ENCODE peak calls at places on chromosomes 6 and 20, in nine cellular contexts. C is hypothalamus; Z is right lobe of liver; L is endodermal cell; O is choroid plexus epithelial cell; N is cardiac muscle cell; G is stimulated activated naive CD4-positive, alpha-beta T cell treated with Interleukin-2 at 50 U/mL for 16 hours; I is HEK293T; Q is RCC 7860. V is an unnamed sample.

GRCh38 chr6:10398439-10399218 is 16.2 kb downstream of the TFAP2A start:
- DNase-seq in G (no peak), I (no peak), L (no peak), Q (no peak), N (no peak), O (no peak), Z (no peak), C (no peak), V (no peak)

GRCh38 chr6:21049572-21049971 is 515.3 kb downstream of the CDKAL1 start:
- DNase-seq in Z (no peak), I (no peak), C (no peak), L (no peak), Q (no peak), G (no peak), N (no peak), O (peak; percentile 50), V (no peak)

GRCh38 chr20:57939499-57939898 is 229.7 kb upstream of the PMEPA1 start:
- DNase-seq in C (no peak), L (no peak), Z (no peak), I (no peak), Q (no peak), N (no peak), G (no peak), O (no peak), V (no peak)

GRCh38 chr6:134529921-134530320 is 212.0 kb upstream of the SGK1 start:
- DNase-seq in C (no peak), L (no peak), G (no peak), O (peak; percentile 78), Q (no peak), I (no peak), Z (no peak), N (no peak), V (no peak)

GRCh38 chr20:63092660-63093215 is 86.0 kb upstream of the BHLHE23 start:
- DNase-seq in I (no peak), Z (peak; percentile 35), N (no peak), O (no peak), C (no peak), L (peak; percentile 38), G (no peak), Q (no peak), V (no peak)

GRCh38 chr20:50085481-50086365 is 27.2 kb downstream of the UBE2V1 start:
- DNase-seq in N (peak; percentile 81), Q (peak; percentile 52), L (peak; percentile 81), C (peak; percentile 12), I (peak; percentile 77), Z (no peak), G (no peak), O (peak; percentile 82), V (peak; percentile 78)

GRCh38 chr20:561437-562231 is 18.0 kb upstream of the CSNK2A1 start:
- DNase-seq in I (peak; percentile 78), G (peak; percentile 12), Z (no peak), O (peak; percentile 81), L (peak; percentile 93), Q (peak; percentile 38), C (peak; percentile 4), N (peak; percentile 79), V (peak; percentile 67)

GRCh38 chr20:58716476-58717277 is 24.1 kb downstream of the NPEPL1 start:
- DNase-seq in N (no peak), I (no peak), L (peak; percentile 51), C (no peak), O (no peak), Q (peak; percentile 34), G (no peak), Z (peak; percentile 42), V (no peak)

GRCh38 chr20:60254901-60255411 is 296.7 kb downstream of the CDH26 start:
- DNase-seq in I (no peak), C (no peak), G (no peak), O (peak; percentile 5), Z (no peak), N (no peak), L (no peak), Q (peak; percentile 70), V (no peak)

GRCh38 chr20:362271-363254 is 15.7 kb downstream of the NRSN2 start:
- DNase-seq in N (no peak), Q (peak; percentile 95), I (no peak), C (no peak), Z (peak; percentile 97), G (peak; percentile 44), L (peak; percentile 63), O (peak; percentile 97), V (peak; percentile 95)

GRCh38 chr6:119960065-119960464 is 610.5 kb upstream of the MAN1A1 start:
- DNase-seq in I (no peak), N (no peak), Z (no peak), O (no peak), L (no peak), Q (no peak), G (no peak), C (no peak), V (no peak)

GRCh38 chr20:600141-600540 is 10.0 kb downstream of the TCF15 start:
- DNase-seq in I (no peak), O (no peak), N (no peak), L (no peak), Q (no peak), G (no peak), Z (no peak), C (no peak), V (no peak)

GRCh38 chr20:3767434-3768341 is at the start of gene ADISSP:
- DNase-seq in O (peak; percentile 99), Q (peak; percentile 95), Z (peak; percentile 100), I (peak; percentile 99), C (peak; percentile 85), L (peak; percentile 99), G (peak; percentile 97), N (peak; percentile 98), V (peak; percentile 98)

GRCh38 chr6:108872001-108872974 is 24.1 kb downstream of the ARMC2 start:
- DNase-seq in Q (no peak), G (no peak), O (no peak), L (no peak), I (no peak), Z (no peak), N (no peak), C (no peak), V (no peak)

GRCh38 chr6:89581669-89582068 is 56.9 kb downstream of the LYRM2 start:
- DNase-seq in N (no peak), Q (no peak), O (no peak), G (no peak), C (no peak), I (no peak), Z (no peak), L (no peak), V (no peak)

GRCh38 chr6:152428126-152428525 is 209.0 kb downstream of the SYNE1 start:
- DNase-seq in O (peak; percentile 19), C (no peak), L (peak; percentile 67), G (no peak), I (no peak), Q (no peak), Z (no peak), N (no peak), V (peak; percentile 9)